ENCODE peak calls at places on chromosomes 11 and 22, in eight cellular contexts. O is GM20000, F is tibial nerve, I is endothelial cell of umbilical vein, Y is AG04449, U is epithelial cell of esophagus, J is ACHN, B is EH. C is an unnamed sample.

GRCh38 chr11:19232910-19233503 is 7.7 kb downstream of the E2F8 start:
- DNase-seq in O (no peak), F (no peak), I (peak), Y (peak), U (peak), J (peak), B (peak), C (no peak)

GRCh38 chr22:17841836-17842235 is 67.6 kb upstream of the BID start:
- DNase-seq in O (no peak), F (no peak), I (no peak), Y (no peak), U (no peak), J (no peak), B (no peak), C (no peak)

GRCh38 chr11:47004595-47005033 is 68.1 kb downstream of the CSTPP1 start:
- DNase-seq in O (no peak), F (peak), I (peak), Y (peak), U (peak), J (peak), B (peak), C (no peak)

GRCh38 chr11:101775033-101775432 is 139.8 kb upstream of the CEP126 start:
- DNase-seq in O (no peak), F (no peak), I (no peak), Y (no peak), U (peak), J (no peak), B (no peak), C (no peak)

GRCh38 chr11:64251722-64251985 is 324 bp downstream of the PLCB3 start:
- DNase-seq in O (no peak), F (no peak), I (peak), Y (no peak), U (no peak), J (no peak), B (no peak), C (no peak)

GRCh38 chr11:11513438-11513837 is 108.4 kb downstream of the GALNT18 start:
- DNase-seq in O (no peak), F (no peak), I (no peak), Y (no peak), U (peak), J (no peak), B (peak), C (no peak)

GRCh38 chr11:45163956-45164575 is 17.6 kb downstream of the PRDM11 start:
- DNase-seq in O (no peak), F (no peak), I (peak), Y (no peak), U (peak), J (no peak), B (no peak), C (peak)

GRCh38 chr11:120547301-120547700 is 35.8 kb downstream of the GRIK4 start:
- DNase-seq in O (no peak), F (no peak), I (no peak), Y (no peak), U (no peak), J (no peak), B (no peak), C (no peak)

GRCh38 chr11:79592441-79593223 is 151.8 kb upstream of the TENM4 start:
- DNase-seq in O (no peak), F (no peak), I (no peak), Y (no peak), U (no peak), J (no peak), B (no peak), C (no peak)

GRCh38 chr22:35330258-35330861 is 30.7 kb downstream of the TOM1 start:
- DNase-seq in O (no peak), F (peak), I (peak), Y (no peak), U (peak), J (no peak), B (peak), C (peak)

GRCh38 chr11:58926251-58926650 is 13.0 kb upstream of the GLYATL1 start:
- DNase-seq in O (no peak), F (no peak), I (no peak), Y (no peak), U (no peak), J (no peak), B (peak), C (no peak)

GRCh38 chr11:112388496-112388895 is 127.8 kb upstream of the PLET1 start:
- DNase-seq in O (no peak), F (no peak), I (no peak), Y (no peak), U (peak), J (no peak), B (no peak), C (no peak)

GRCh38 chr22:28816994-28817530 is 16.7 kb upstream of the XBP1 start:
- DNase-seq in O (no peak), F (no peak), I (no peak), Y (no peak), U (no peak), J (no peak), B (no peak), C (no peak)

GRCh38 chr11:29300441-29300840 is 716.4 kb downstream of the KCNA4 start:
- DNase-seq in O (no peak), F (no peak), I (peak), Y (peak), U (peak), J (no peak), B (peak), C (no peak)

GRCh38 chr11:73350908-73351636 is 25.1 kb upstream of the RELT start:
- DNase-seq in O (peak), F (peak), I (peak), Y (no peak), U (peak), J (peak), B (peak), C (no peak)

GRCh38 chr11:130651266-130651855 is 202.9 kb downstream of the ADAMTS15 start:
- DNase-seq in O (no peak), F (no peak), I (no peak), Y (no peak), U (peak), J (no peak), B (no peak), C (no peak)

GRCh38 chr11:46918087-46918751 is at the start of gene LRP4:
- DNase-seq in O (peak), F (no peak), I (no peak), Y (no peak), U (peak), J (peak), B (peak), C (peak)

GRCh38 chr11:128180446-128181089 is 406.8 kb downstream of the ETS1 start:
- DNase-seq in O (no peak), F (no peak), I (peak), Y (peak), U (peak), J (peak), B (peak), C (no peak)

GRCh38 chr11:84969103-84969502 is 658.0 kb downstream of the DLG2 start:
- DNase-seq in O (no peak), F (no peak), I (no peak), Y (peak), U (no peak), J (no peak), B (no peak), C (no peak)

GRCh38 chr22:30310881-30311771 is 15.6 kb downstream of the TBC1D10A start:
- DNase-seq in O (no peak), F (peak), I (no peak), Y (no peak), U (no peak), J (peak), B (peak), C (no peak)

GRCh38 chr11:17354070-17354924 is 2.7 kb downstream of the NCR3LG1 start:
- DNase-seq in O (peak), F (peak), I (peak), Y (no peak), U (peak), J (peak), B (peak), C (no peak)

GRCh38 chr11:42482822-42483221 is 829.0 kb upstream of the API5 start:
- DNase-seq in O (no peak), F (no peak), I (no peak), Y (no peak), U (peak), J (no peak), B (no peak), C (no peak)

GRCh38 chr11:132770802-132771545 is 761.3 kb downstream of the OPCML start:
- DNase-seq in O (no peak), F (no peak), I (no peak), Y (no peak), U (no peak), J (no peak), B (peak), C (no peak)

GRCh38 chr11:2700415-2701211 is 819 bp upstream of the KCNQ1OT1 start:
- DNase-seq in O (peak), F (peak), I (peak), Y (no peak), U (peak), J (peak), B (peak), C (peak)

C was measured in stimulated activated CD8-positive, alpha-beta memory T cell treated with anti-CD3 and anti-CD28 coated beads, Interleukin-7, amount 100 ng/mL, for 48 hours.